ENCODE peak calls at places on chromosomes 12 and 14, in seven cellular contexts. One of them, this sample, is unnamed.

GRCh38 chr12:2384029-2384386 is 331.2 kb downstream of the CACNA1C start:
- DNase-seq in right cardiac atrium: no peak
- DNase-seq in PC-3: peak
- DNase-seq in heart left ventricle: no peak
- DNase-seq in activated T-helper 1 cell treated with Interleukin-2 at 50 U/mL for 16 hours: no peak
- DNase-seq in cardiac fibroblast: no peak
- DNase-seq in activated T-helper 9 cell treated with anti-CD3 and anti-CD28 coated beads, Interleukin-2, amount 50 U/mL, for 16 hours: no peak
- DNase-seq in this sample: no peak

GRCh38 chr12:130227641-130228040 is 65.4 kb downstream of the FZD10 start:
- DNase-seq in right cardiac atrium: no peak
- DNase-seq in PC-3: no peak
- DNase-seq in heart left ventricle: no peak
- DNase-seq in activated T-helper 1 cell treated with Interleukin-2 at 50 U/mL for 16 hours: no peak
- DNase-seq in cardiac fibroblast: no peak
- DNase-seq in activated T-helper 9 cell treated with anti-CD3 and anti-CD28 coated beads, Interleukin-2, amount 50 U/mL, for 16 hours: no peak
- DNase-seq in this sample: no peak

GRCh38 chr14:69873877-69874780 is 5.1 kb upstream of the SMOC1 start:
- DNase-seq in right cardiac atrium: no peak
- DNase-seq in PC-3: no peak
- DNase-seq in heart left ventricle: no peak
- DNase-seq in activated T-helper 1 cell treated with Interleukin-2 at 50 U/mL for 16 hours: no peak
- DNase-seq in cardiac fibroblast: peak
- DNase-seq in activated T-helper 9 cell treated with anti-CD3 and anti-CD28 coated beads, Interleukin-2, amount 50 U/mL, for 16 hours: no peak
- DNase-seq in this sample: peak

GRCh38 chr12:45681469-45681868 is 48.0 kb upstream of the ARID2 start:
- DNase-seq in right cardiac atrium: no peak
- DNase-seq in PC-3: peak
- DNase-seq in heart left ventricle: no peak
- DNase-seq in activated T-helper 1 cell treated with Interleukin-2 at 50 U/mL for 16 hours: no peak
- DNase-seq in cardiac fibroblast: no peak
- DNase-seq in activated T-helper 9 cell treated with anti-CD3 and anti-CD28 coated beads, Interleukin-2, amount 50 U/mL, for 16 hours: no peak
- DNase-seq in this sample: no peak

GRCh38 chr12:109693160-109693559 is 20.5 kb upstream of the FAM222A start:
- DNase-seq in right cardiac atrium: no peak
- DNase-seq in PC-3: no peak
- DNase-seq in heart left ventricle: no peak
- DNase-seq in activated T-helper 1 cell treated with Interleukin-2 at 50 U/mL for 16 hours: no peak
- DNase-seq in cardiac fibroblast: no peak
- DNase-seq in activated T-helper 9 cell treated with anti-CD3 and anti-CD28 coated beads, Interleukin-2, amount 50 U/mL, for 16 hours: no peak
- DNase-seq in this sample: no peak

GRCh38 chr12:26523708-26524150 is 309.3 kb downstream of the ITPR2 start:
- DNase-seq in right cardiac atrium: peak
- DNase-seq in PC-3: no peak
- DNase-seq in heart left ventricle: peak
- DNase-seq in activated T-helper 1 cell treated with Interleukin-2 at 50 U/mL for 16 hours: no peak
- DNase-seq in cardiac fibroblast: peak
- DNase-seq in activated T-helper 9 cell treated with anti-CD3 and anti-CD28 coated beads, Interleukin-2, amount 50 U/mL, for 16 hours: no peak
- DNase-seq in this sample: peak

GRCh38 chr12:25151476-25151875 is 43.5 kb downstream of the DNAI7 start:
- DNase-seq in right cardiac atrium: peak
- DNase-seq in PC-3: peak
- DNase-seq in heart left ventricle: peak
- DNase-seq in activated T-helper 1 cell treated with Interleukin-2 at 50 U/mL for 16 hours: no peak
- DNase-seq in cardiac fibroblast: peak
- DNase-seq in activated T-helper 9 cell treated with anti-CD3 and anti-CD28 coated beads, Interleukin-2, amount 50 U/mL, for 16 hours: no peak
- DNase-seq in this sample: peak

GRCh38 chr14:67538501-67538900 is 5.4 kb downstream of the PLEKHH1 start:
- DNase-seq in right cardiac atrium: no peak
- DNase-seq in PC-3: no peak
- DNase-seq in heart left ventricle: no peak
- DNase-seq in activated T-helper 1 cell treated with Interleukin-2 at 50 U/mL for 16 hours: no peak
- DNase-seq in cardiac fibroblast: no peak
- DNase-seq in activated T-helper 9 cell treated with anti-CD3 and anti-CD28 coated beads, Interleukin-2, amount 50 U/mL, for 16 hours: no peak
- DNase-seq in this sample: no peak

GRCh38 chr12:108921946-108922345 is 42.1 kb downstream of the DAO start:
- DNase-seq in right cardiac atrium: no peak
- DNase-seq in PC-3: no peak
- DNase-seq in heart left ventricle: no peak
- DNase-seq in activated T-helper 1 cell treated with Interleukin-2 at 50 U/mL for 16 hours: no peak
- DNase-seq in cardiac fibroblast: no peak
- DNase-seq in activated T-helper 9 cell treated with anti-CD3 and anti-CD28 coated beads, Interleukin-2, amount 50 U/mL, for 16 hours: no peak
- DNase-seq in this sample: no peak

GRCh38 chr14:32728526-32728925 is 210.2 kb upstream of the NPAS3 start:
- DNase-seq in right cardiac atrium: no peak
- DNase-seq in PC-3: no peak
- DNase-seq in heart left ventricle: no peak
- DNase-seq in activated T-helper 1 cell treated with Interleukin-2 at 50 U/mL for 16 hours: no peak
- DNase-seq in cardiac fibroblast: no peak
- DNase-seq in activated T-helper 9 cell treated with anti-CD3 and anti-CD28 coated beads, Interleukin-2, amount 50 U/mL, for 16 hours: no peak
- DNase-seq in this sample: no peak

GRCh38 chr12:88571543-88571942 is 8.7 kb downstream of the KITLG start:
- DNase-seq in right cardiac atrium: no peak
- DNase-seq in PC-3: no peak
- DNase-seq in heart left ventricle: no peak
- DNase-seq in activated T-helper 1 cell treated with Interleukin-2 at 50 U/mL for 16 hours: no peak
- DNase-seq in cardiac fibroblast: peak
- DNase-seq in activated T-helper 9 cell treated with anti-CD3 and anti-CD28 coated beads, Interleukin-2, amount 50 U/mL, for 16 hours: no peak
- DNase-seq in this sample: no peak

GRCh38 chr14:80792756-80793155 is 148.8 kb downstream of the CEP128 start:
- DNase-seq in right cardiac atrium: no peak
- DNase-seq in PC-3: no peak
- DNase-seq in heart left ventricle: no peak
- DNase-seq in activated T-helper 1 cell treated with Interleukin-2 at 50 U/mL for 16 hours: no peak
- DNase-seq in cardiac fibroblast: no peak
- DNase-seq in activated T-helper 9 cell treated with anti-CD3 and anti-CD28 coated beads, Interleukin-2, amount 50 U/mL, for 16 hours: no peak
- DNase-seq in this sample: no peak

GRCh38 chr14:22980672-22981089 is 1.7 kb downstream of the AJUBA start:
- DNase-seq in right cardiac atrium: no peak
- DNase-seq in PC-3: peak
- DNase-seq in heart left ventricle: peak
- DNase-seq in activated T-helper 1 cell treated with Interleukin-2 at 50 U/mL for 16 hours: peak
- DNase-seq in cardiac fibroblast: peak
- DNase-seq in activated T-helper 9 cell treated with anti-CD3 and anti-CD28 coated beads, Interleukin-2, amount 50 U/mL, for 16 hours: peak
- DNase-seq in this sample: no peak

GRCh38 chr14:102537981-102538597 is 28.5 kb upstream of the ANKRD9 start:
- DNase-seq in right cardiac atrium: no peak
- DNase-seq in PC-3: no peak
- DNase-seq in heart left ventricle: no peak
- DNase-seq in activated T-helper 1 cell treated with Interleukin-2 at 50 U/mL for 16 hours: no peak
- DNase-seq in cardiac fibroblast: no peak
- DNase-seq in activated T-helper 9 cell treated with anti-CD3 and anti-CD28 coated beads, Interleukin-2, amount 50 U/mL, for 16 hours: no peak
- DNase-seq in this sample: no peak

This sample was measured in choroid plexus epithelial cell.